ENCODE peak calls at places on chromosomes 5 and 9, in eight cellular contexts. D is HAP-1, C is gastrocnemius medialis, O is GM12878, Z is tibial nerve, W is fibroblast of pulmonary artery, P is brain microvascular endothelial cell, Y is BE2C. Q is an unnamed sample.

GRCh38 chr5:135952683-135953082 is 2.1 kb downstream of the LECT2 start:
- DNase-seq in Z (no peak), P (no peak), D (no peak), Y (no peak), C (no peak), W (no peak), O (no peak), Q (no peak)

GRCh38 chr5:3139596-3139995 is 388.1 kb upstream of the IRX2 start:
- DNase-seq in D (no peak), O (no peak), P (no peak), W (no peak), Z (no peak), C (no peak), Y (no peak), Q (no peak)

GRCh38 chr9:95087659-95088242 is 229.8 kb downstream of the FANCC start:
- DNase-seq in O (no peak), C (peak), D (no peak), Y (peak), Z (no peak), W (no peak), P (no peak), Q (no peak)

GRCh38 chr9:105694848-105695581 is 674 bp downstream of the TMEM38B start:
- DNase-seq in P (peak), D (peak), W (peak), Z (peak), O (peak), Y (peak), C (peak), Q (no peak)

GRCh38 chr5:6142353-6142752 is 236.0 kb downstream of the MED10 start:
- DNase-seq in Z (no peak), O (no peak), D (no peak), C (no peak), W (no peak), P (no peak), Y (no peak), Q (no peak)

GRCh38 chr5:141848771-141849370 is 29.3 kb downstream of the PCDH1 start:
- DNase-seq in D (peak), Y (no peak), W (peak), C (no peak), O (no peak), P (peak), Z (no peak), Q (peak)

GRCh38 chr5:143738415-143739401 is 73.3 kb upstream of the HMHB1 start:
- DNase-seq in O (peak), C (no peak), Y (no peak), W (no peak), D (no peak), Z (no peak), P (no peak), Q (no peak)

GRCh38 chr9:15144567-15145174 is 162.3 kb downstream of the TTC39B start:
- DNase-seq in W (no peak), Z (no peak), O (no peak), C (peak), Y (no peak), P (no peak), D (no peak), Q (no peak)

GRCh38 chr5:32837211-32837610 is 126.1 kb downstream of the NPR3 start:
- DNase-seq in P (no peak), Y (no peak), D (no peak), W (no peak), O (no peak), C (no peak), Z (no peak), Q (no peak)

GRCh38 chr5:172347653-172348052 is 64.1 kb upstream of the UBTD2 start:
- DNase-seq in O (no peak), Y (no peak), Z (no peak), P (no peak), W (peak), C (no peak), D (no peak), Q (no peak)

GRCh38 chr5:72140711-72141110 is 33.4 kb downstream of the MAP1B start:
- DNase-seq in D (no peak), P (no peak), Z (no peak), W (no peak), O (no peak), Y (no peak), C (no peak), Q (no peak)

GRCh38 chr9:86734762-86735161 is 212.5 kb downstream of the GAS1 start:
- DNase-seq in W (peak), Y (no peak), Z (no peak), D (no peak), O (no peak), C (no peak), P (peak), Q (peak)

GRCh38 chr9:16046713-16047112 is 493.9 kb downstream of the CCDC171 start:
- DNase-seq in O (no peak), P (peak), W (no peak), Z (no peak), D (no peak), Y (no peak), C (no peak), Q (no peak)

GRCh38 chr5:177447066-177447610 is 524 bp downstream of the PRR7 start:
- DNase-seq in D (peak), C (no peak), Z (no peak), Y (peak), W (peak), O (no peak), P (no peak), Q (no peak)

GRCh38 chr5:72523960-72524582 is 16.9 kb upstream of the ZNF366 start:
- DNase-seq in O (peak), Y (no peak), W (peak), C (no peak), Z (no peak), P (peak), D (peak), Q (peak)

GRCh38 chr5:11719888-11720481 is 184.3 kb downstream of the CTNND2 start:
- DNase-seq in P (peak), Y (peak), O (no peak), Z (no peak), W (no peak), C (no peak), D (peak), Q (peak)

GRCh38 chr9:92189782-92190535 is 74.7 kb upstream of the SPTLC1 start:
- DNase-seq in W (no peak), Y (no peak), P (no peak), D (no peak), O (no peak), Z (no peak), C (no peak), Q (no peak)

GRCh38 chr9:73643379-73644013 is 491.8 kb downstream of the ANXA1 start:
- DNase-seq in D (no peak), P (peak), Y (no peak), Z (no peak), C (no peak), W (peak), O (no peak), Q (peak)

GRCh38 chr5:58462154-58462553 is 2.3 kb upstream of the PLK2 start:
- DNase-seq in Z (no peak), W (peak), P (no peak), Y (no peak), C (no peak), O (no peak), D (peak), Q (no peak)

GRCh38 chr9:20988916-20989315 is 42.5 kb downstream of the HACD4 start:
- DNase-seq in D (no peak), Y (no peak), C (no peak), P (no peak), Z (no peak), W (peak), O (no peak), Q (no peak)

GRCh38 chr9:90285946-90286345 is 356.7 kb downstream of the DIRAS2 start:
- DNase-seq in D (no peak), P (no peak), O (no peak), C (no peak), Y (no peak), Z (no peak), W (no peak), Q (no peak)

GRCh38 chr5:94432499-94432898 is 185.9 kb downstream of the KIAA0825 start:
- DNase-seq in Y (no peak), O (no peak), D (no peak), P (no peak), Z (no peak), W (peak), C (peak), Q (no peak)

GRCh38 chr5:170307575-170308465 is 10.2 kb upstream of the LCP2 start:
- DNase-seq in P (peak), C (peak), Y (no peak), Z (peak), O (no peak), W (peak), D (no peak), Q (peak)

GRCh38 chr9:105854056-105854782 is 159.9 kb downstream of the TMEM38B start:
- DNase-seq in C (no peak), D (no peak), Z (no peak), Y (no peak), P (no peak), W (no peak), O (no peak), Q (no peak)

GRCh38 chr9:132670816-132671371 is 630 bp downstream of the GTF3C4 start:
- DNase-seq in Y (peak), W (peak), Z (no peak), O (no peak), P (peak), C (no peak), D (peak), Q (no peak)

GRCh38 chr5:34491251-34491620 is 164.9 kb upstream of the RAI14 start:
- DNase-seq in P (no peak), Z (no peak), D (no peak), Y (no peak), C (no peak), O (no peak), W (no peak), Q (no peak)

GRCh38 chr5:120327180-120327579 is 136.9 kb upstream of the PRR16 start:
- DNase-seq in C (no peak), Z (no peak), D (no peak), W (peak), Y (no peak), O (no peak), P (no peak), Q (no peak)

GRCh38 chr5:1104327-1105006 is 7.4 kb downstream of the SLC12A7 start:
- DNase-seq in W (no peak), D (no peak), Y (no peak), O (no peak), Z (no peak), C (no peak), P (no peak), Q (no peak)
- H3K4me3 ChIP-seq in W (no peak), D (no peak), Y (no peak), O (no peak), Z (no peak), C (no peak), P (no peak), Q (no peak)

GRCh38 chr9:36144322-36145206 is 8.0 kb downstream of the GLIPR2 start:
- DNase-seq in O (no peak), Y (no peak), W (no peak), Z (no peak), P (no peak), C (no peak), D (no peak), Q (no peak)

GRCh38 chr9:36141288-36141687 is 4.8 kb downstream of the GLIPR2 start:
- DNase-seq in W (peak), C (no peak), D (no peak), P (no peak), O (no peak), Y (peak), Z (no peak), Q (no peak)

GRCh38 chr9:36141761-36142160 is 5.2 kb downstream of the GLIPR2 start:
- DNase-seq in Z (no peak), P (no peak), Y (no peak), W (no peak), C (no peak), D (no peak), O (no peak), Q (no peak)

GRCh38 chr9:36143242-36143641 is 6.7 kb downstream of the GLIPR2 start:
- DNase-seq in O (no peak), Z (no peak), C (no peak), Y (no peak), P (no peak), W (no peak), D (no peak), Q (no peak)

DNA sequence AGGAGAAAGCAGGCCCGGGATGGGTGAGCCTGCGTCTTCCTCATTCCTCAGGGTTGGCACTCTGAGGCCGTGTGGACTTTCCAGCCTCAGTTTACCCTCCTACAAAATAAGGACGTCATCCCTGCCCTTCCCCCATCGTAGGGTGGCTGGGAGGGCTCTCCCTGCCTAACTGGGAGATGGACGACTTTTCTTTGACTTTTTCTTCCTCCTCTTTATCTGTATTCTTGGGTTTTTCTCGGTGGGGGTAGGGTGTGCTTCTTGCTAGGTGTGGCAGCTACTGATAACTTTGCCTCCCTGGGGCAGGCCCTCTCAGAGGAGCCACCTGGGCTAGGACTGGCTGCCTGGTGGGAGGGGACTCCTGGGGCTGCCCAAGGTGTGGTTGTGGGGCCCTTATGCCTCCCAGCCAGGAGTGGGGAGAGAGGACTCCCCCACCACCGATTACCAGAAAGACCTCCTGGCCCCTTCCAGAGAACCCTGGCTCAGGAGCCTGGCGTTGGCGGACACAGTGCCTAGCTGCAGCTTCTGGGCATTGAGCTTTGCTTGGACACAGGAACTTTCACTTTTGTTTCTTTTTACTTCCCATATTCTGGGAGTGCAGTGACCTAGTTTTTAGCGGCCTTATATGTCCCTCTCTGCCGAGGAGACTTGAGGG is 6.1 kb downstream of the GLIPR2 start:
- DNase-seq in Y (no peak), W (no peak), O (no peak), D (no peak), Z (no peak), P (no peak), C (no peak), Q (no peak)
- H3K4me3 ChIP-seq in Y (no peak), W (no peak), O (no peak), D (no peak), Z (peak), P (no peak), C (no peak), Q (no peak)

DNA sequence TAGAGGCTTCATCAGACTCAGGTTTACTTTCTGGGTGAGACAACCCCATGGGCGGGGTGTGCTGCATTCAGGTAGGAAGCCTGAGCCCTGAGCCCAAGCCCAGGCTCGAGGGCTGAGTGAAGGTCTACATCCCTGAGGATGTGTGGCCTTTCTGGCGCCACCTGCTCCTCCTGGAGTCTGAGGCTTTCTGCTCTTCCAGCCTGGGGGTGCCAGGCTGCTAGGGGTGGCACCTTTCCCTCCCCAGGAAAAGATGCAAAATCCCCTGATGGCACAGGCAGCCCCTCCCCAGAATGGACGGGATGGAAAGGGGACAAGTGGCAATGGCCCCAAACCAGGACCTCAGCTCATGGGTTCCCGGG is 44.4 kb upstream of the PRRC2B start:
- DNase-seq in Y (no peak), W (no peak), D (no peak), C (no peak), O (no peak), Z (no peak), P (no peak), Q (no peak)
- H3K4me3 ChIP-seq in Y (peak), W (no peak), D (no peak), C (no peak), O (no peak), Z (no peak), P (no peak), Q (no peak)

GRCh38 chr5:179806250-179807045 is at the start of gene MGAT4B:
- DNase-seq in P (no peak), D (peak), Y (peak), O (no peak), W (peak), Z (peak), C (peak), Q (no peak)
- H3K4me3 ChIP-seq in P (peak), D (peak), Y (peak), O (peak), W (peak), Z (peak), C (peak), Q (peak)

DNA sequence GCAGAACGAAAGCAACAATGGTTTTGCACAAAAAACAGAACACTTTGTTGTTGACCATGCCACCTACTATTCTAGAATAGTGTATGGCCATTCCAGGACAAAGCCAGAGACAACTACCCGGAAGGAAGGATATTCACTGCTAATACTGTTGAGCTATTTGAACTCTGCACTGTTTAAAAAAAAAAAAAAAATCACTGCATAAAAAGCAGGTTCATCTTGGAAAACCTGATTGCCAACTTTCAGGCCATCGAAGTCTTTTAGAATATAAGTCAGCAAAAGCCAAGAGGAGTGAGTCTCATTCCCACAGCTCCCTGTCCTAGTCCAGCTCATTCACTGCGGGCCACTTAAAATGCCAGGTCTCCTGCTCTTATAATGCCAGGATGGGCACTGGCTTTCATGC is 4.0 kb downstream of the ENC1 start:
- DNase-seq in W (no peak), Y (no peak), P (no peak), Z (no peak), D (no peak), O (no peak), C (no peak), Q (no peak)
- H3K4me3 ChIP-seq in W (no peak), Y (no peak), P (no peak), Z (no peak), D (no peak), O (no peak), C (no peak), Q (no peak)

GRCh38 chr9:3508078-3508431 is 17.7 kb downstream of the RFX3 start:
- DNase-seq in O (no peak), Z (no peak), Y (no peak), W (no peak), D (no peak), P (no peak), C (no peak), Q (no peak)
- H3K4me3 ChIP-seq in O (peak), Z (peak), Y (no peak), W (no peak), D (no peak), P (no peak), C (peak), Q (no peak)

GRCh38 chr5:79062431-79062830 is 7.0 kb downstream of the DMGDH start:
- DNase-seq in C (no peak), D (no peak), Y (no peak), O (no peak), W (no peak), P (no peak), Z (no peak), Q (no peak)

GRCh38 chr5:79059674-79060073 is 9.8 kb downstream of the DMGDH start:
- DNase-seq in O (no peak), W (no peak), Z (no peak), D (no peak), C (no peak), Y (no peak), P (no peak), Q (no peak)

GRCh38 chr5:79055017-79055416 is 14.5 kb downstream of the DMGDH start:
- DNase-seq in O (no peak), W (no peak), C (no peak), Z (no peak), P (no peak), Y (no peak), D (no peak), Q (no peak)

DNA sequence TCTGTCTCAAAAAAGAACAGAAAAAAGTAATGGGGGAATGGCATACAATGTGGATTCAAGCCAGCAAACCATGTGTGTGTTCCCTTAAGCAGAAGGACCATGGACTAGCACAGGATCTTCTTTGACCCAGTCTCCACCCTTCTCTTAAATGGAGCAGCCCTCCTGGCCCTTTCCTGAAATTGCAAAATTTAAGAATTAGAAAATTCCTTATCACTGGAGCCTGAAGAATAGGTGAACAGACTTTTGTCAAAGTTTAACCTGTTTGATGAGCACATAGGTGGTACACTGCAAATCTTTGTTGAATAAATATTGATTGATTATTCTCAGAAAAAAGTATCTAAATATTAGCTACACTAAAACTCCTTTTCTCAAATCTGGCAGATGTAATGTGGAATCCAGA is 12.6 kb downstream of the DMGDH start:
- DNase-seq in O (no peak), C (no peak), D (no peak), W (no peak), P (no peak), Z (no peak), Y (no peak), Q (no peak)
- H3K4me3 ChIP-seq in O (no peak), C (no peak), D (no peak), W (no peak), P (no peak), Z (no peak), Y (no peak), Q (no peak)

GRCh38 chr5:15737036-15737821 is 237.2 kb downstream of the FBXL7 start:
- DNase-seq in P (no peak), O (no peak), Z (no peak), Y (peak), D (no peak), C (no peak), W (peak), Q (no peak)

GRCh38 chr5:15740383-15740782 is 240.4 kb downstream of the FBXL7 start:
- DNase-seq in C (no peak), Y (no peak), D (no peak), W (no peak), Z (no peak), O (no peak), P (no peak), Q (no peak)

GRCh38 chr5:15734058-15734457 is 234.1 kb downstream of the FBXL7 start:
- DNase-seq in Y (no peak), O (no peak), Z (no peak), P (no peak), C (no peak), D (no peak), W (no peak), Q (no peak)

GRCh38 chr5:15737882-15738677 is 238.1 kb downstream of the FBXL7 start:
- DNase-seq in Y (no peak), O (no peak), D (no peak), W (peak), Z (no peak), P (no peak), C (no peak), Q (no peak)
- H3K4me3 ChIP-seq in Y (no peak), O (no peak), D (no peak), W (no peak), Z (no peak), P (no peak), C (no peak), Q (no peak)

GRCh38 chr5:150454492-150455229 is 5.1 kb upstream of the RPS14 start:
- DNase-seq in O (no peak), W (no peak), P (no peak), C (no peak), Z (no peak), D (no peak), Y (no peak), Q (no peak)
- H3K4me3 ChIP-seq in O (no peak), W (no peak), P (no peak), C (no peak), Z (no peak), D (no peak), Y (no peak), Q (no peak)

GRCh38 chr9:78238061-78239038 is 2.5 kb downstream of the CEP78 start:
- DNase-seq in P (no peak), W (no peak), Y (no peak), Z (no peak), C (no peak), O (no peak), D (peak), Q (no peak)
- H3K4me3 ChIP-seq in P (no peak), W (no peak), Y (no peak), Z (no peak), C (no peak), O (no peak), D (peak), Q (no peak)

Q was measured in retinal pigment epithelial cell.